ENCODE peak calls at places on chromosomes 4 and X, in five cellular contexts. Q is stomach, Z is OCI-LY7, V is tibial artery, U is ovary. D is an unnamed sample. For H3K36me3 and H3K4me1, the result is how much of the 10 kb centered on the place peaks cover.

GRCh38 chr4:147846318-147847135 is 114.6 kb downstream of the ARHGAP10 start:
- DNase-seq in Q (no peak), Z (no peak), V (no peak), U (no peak), D (no peak)

GRCh38 chr4:127012549-127012948 is 620.2 kb upstream of the INTU start:
- DNase-seq in Q (no peak), Z (no peak), V (no peak), U (no peak), D (no peak)

GRCh38 chr4:119743644-119744043 is 115.0 kb upstream of the PDE5A start:
- DNase-seq in Q (no peak), Z (no peak), V (no peak), U (no peak), D (no peak)

GRCh38 chrX:21948897-21949578 is 8.5 kb downstream of the SMS start:
- DNase-seq in Q (no peak), Z (no peak), V (no peak), U (no peak), D (no peak)

GRCh38 chrX:121103381-121103780 is 56.0 kb downstream of the GLUD2 start:
- DNase-seq in Q (no peak), Z (no peak), V (no peak), U (no peak), D (no peak)

GRCh38 chrX:19799319-19800182 is 87.8 kb downstream of the SH3KBP1 start:
- DNase-seq in Q (no peak), Z (peak), V (peak), U (no peak), D (peak)

GRCh38 chr4:30720021-30720655 is at the start of gene PCDH7:
- DNase-seq in Q (peak), Z (no peak), V (peak), U (peak), D (no peak)

GRCh38 chrX:69142688-69143239 is 22.5 kb downstream of the PJA1 start:
- DNase-seq in Q (no peak), Z (no peak), V (no peak), U (no peak), D (no peak)

GRCh38 chr4:121164291-121164690 is at the start of gene TNIP3:
- DNase-seq in Q (no peak), Z (no peak), V (no peak), U (no peak), D (no peak)

GRCh38 chr4:5165419-5166369 is 114.4 kb downstream of the STK32B start:
- DNase-seq in Q (no peak), Z (no peak), V (no peak), U (no peak), D (no peak)

GRCh38 chr4:182306792-182307507 is 63.7 kb downstream of the TENM3 start:
- DNase-seq in Q (no peak), Z (no peak), V (no peak), U (no peak), D (no peak)

GRCh38 chr4:8641256-8641655 is 48.7 kb downstream of the CPZ start:
- DNase-seq in Q (no peak), Z (no peak), V (no peak), U (no peak), D (no peak)

GRCh38 chr4:93184093-93184492 is 644.5 kb upstream of the ATOH1 start:
- DNase-seq in Q (no peak), Z (no peak), V (no peak), U (no peak), D (no peak)

GRCh38 chr4:21198683-21199082 is 498.4 kb downstream of the PACRGL start:
- DNase-seq in Q (no peak), Z (no peak), V (no peak), U (no peak), D (no peak)

GRCh38 chr4:80740375-80740774 is 290.1 kb upstream of the BMP3 start:
- DNase-seq in Q (no peak), Z (no peak), V (no peak), U (no peak), D (no peak)

GRCh38 chrX:148223361-148223760 is 242.2 kb downstream of the FMR1NB start:
- DNase-seq in Q (no peak), Z (no peak), V (no peak), U (no peak), D (no peak)

GRCh38 chr4:3201718-3202702 is 46.9 kb upstream of the MSANTD1 start:
- DNase-seq in Q (peak), Z (peak), V (no peak), U (no peak), D (peak)

GRCh38 chr4:22670953-22671352 is 21.8 kb upstream of the GBA3 start:
- DNase-seq in Q (no peak), Z (no peak), V (no peak), U (no peak), D (no peak)

GRCh38 chrX:41759817-41760216 is 35.8 kb downstream of the GPR82 start:
- DNase-seq in Q (no peak), Z (peak), V (no peak), U (no peak), D (peak)

GRCh38 chrX:69543572-69543971 is 39.4 kb downstream of the NALF2 start:
- DNase-seq in Q (no peak), Z (no peak), V (no peak), U (no peak), D (no peak)

GRCh38 chr4:28508649-28509048 is 1648.0 kb downstream of the STIM2 start:
- DNase-seq in Q (no peak), Z (no peak), V (no peak), U (no peak), D (no peak)

GRCh38 chr4:17103231-17103630 is 204.8 kb upstream of the LDB2 start:
- DNase-seq in Q (no peak), Z (no peak), V (no peak), U (no peak), D (no peak)

GRCh38 chr4:23382880-23383279 is 507.0 kb downstream of the PPARGC1A start:
- DNase-seq in Q (no peak), Z (no peak), V (no peak), U (no peak), D (no peak)

GRCh38 chrX:69137371-69137881 is 27.8 kb downstream of the PJA1 start:
- DNase-seq in Q (no peak), Z (no peak), V (peak), U (peak), D (no peak)

GRCh38 chr4:2745981-2746806 is 9.9 kb downstream of the TNIP2 start:
- DNase-seq in Q (peak), Z (peak), V (peak), U (no peak), D (peak)

GRCh38 chrX:9890541-9891200 is 76.5 kb upstream of the CLDN34 start:
- DNase-seq in Q (no peak), Z (no peak), V (no peak), U (no peak), D (no peak)

GRCh38 chr4:75963558-75963957 is 22.7 kb upstream of the NAAA start:
- DNase-seq in Q (no peak), Z (no peak), V (no peak), U (no peak), D (no peak)

GRCh38 chr4:83677656-83678055 is 141.7 kb downstream of the GPAT3 start:
- DNase-seq in Q (no peak), Z (no peak), V (no peak), U (no peak), D (no peak)

GRCh38 chrX:124506031-124506430 is 159.7 kb downstream of the SH2D1A start:
- DNase-seq in Q (no peak), Z (no peak), V (no peak), U (no peak), D (no peak)

GRCh38 chrX:18701621-18702361 is 5.7 kb upstream of the PPEF1 start:
- DNase-seq in Q (peak), Z (no peak), V (peak), U (peak), D (no peak)

GRCh38 chr4:98674404-98675173 is 16.2 kb upstream of the TSPAN5 start:
- DNase-seq in Q (no peak), Z (no peak), V (no peak), U (no peak), D (no peak)

GRCh38 chr4:184247421-184247820 is 29.7 kb upstream of the ENPP6 start:
- DNase-seq in Q (no peak), Z (no peak), V (no peak), U (no peak), D (no peak)

GRCh38 chr4:17512973-17513665 is 1.2 kb upstream of the QDPR start:
- DNase-seq in Q (no peak), Z (no peak), V (no peak), U (no peak), D (no peak)

GRCh38 chr4:55437356-55437796 is 41.6 kb downstream of the TMEM165 start:
- DNase-seq in Q (peak), Z (no peak), V (no peak), U (no peak), D (no peak)

GRCh38 chr4:108881190-108881589 is 118.3 kb upstream of the ETNPPL start:
- DNase-seq in Q (no peak), Z (no peak), V (no peak), U (no peak), D (no peak)

GRCh38 chr4:182142146-182143085 is 100.8 kb upstream of the TENM3 start:
- DNase-seq in Q (no peak), Z (no peak), V (no peak), U (no peak), D (no peak)

GRCh38 chrX:107542500-107542899 is 85.8 kb upstream of the PRPS1 start:
- DNase-seq in Q (peak), Z (peak), V (no peak), U (no peak), D (no peak)

GRCh38 chrX:48560681-48561080 is 13.6 kb upstream of the RBM3 start:
- DNase-seq in Q (no peak), Z (no peak), V (no peak), U (no peak), D (no peak)
- H3K27ac ChIP-seq in Q (no peak), Z (no peak), V (no peak), U (no peak), D (no peak)

GRCh38 chr4:118734491-118735205 is 49.5 kb downstream of the METTL14 start:
- DNase-seq in Q (no peak), Z (no peak), V (no peak), U (no peak), D (no peak)
- H3K36me3 ChIP-seq in Q (half or more), Z (half or more), V (under half), U (under half), D (under half)

GRCh38 chr4:1212546-1213335 is 36.2 kb downstream of the CTBP1 start:
- DNase-seq in Q (no peak), Z (no peak), V (no peak), U (peak), D (no peak)
- H3K4me1 ChIP-seq in Q (half or more), Z (under half), V (under half), U (under half), D (under half)

GRCh38 chr4:107622006-107622405 is 98.0 kb downstream of the PAPSS1 start:
- DNase-seq in Q (no peak), Z (no peak), V (no peak), U (no peak), D (no peak)
- H3K27ac ChIP-seq in Q (no peak), Z (no peak), V (no peak), U (no peak), D (no peak)

GRCh38 chr4:88609387-88609786 is 17.1 kb downstream of the HERC3 start:
- DNase-seq in Q (no peak), Z (no peak), V (no peak), U (no peak), D (no peak)

GRCh38 chr4:88613417-88613875 is 21.2 kb downstream of the HERC3 start:
- DNase-seq in Q (no peak), Z (peak), V (no peak), U (no peak), D (peak)

GRCh38 chr4:88610771-88611170 is 18.5 kb downstream of the HERC3 start:
- DNase-seq in Q (no peak), Z (no peak), V (peak), U (peak), D (no peak)

GRCh38 chr4:88616275-88616996 is 24.2 kb downstream of the HERC3 start:
- DNase-seq in Q (no peak), Z (no peak), V (peak), U (no peak), D (no peak)

GRCh38 chr4:88614058-88614457 is 21.8 kb downstream of the HERC3 start:
- DNase-seq in Q (no peak), Z (no peak), V (no peak), U (no peak), D (no peak)
- H3K36me3 ChIP-seq in Q (under half), Z (under half), V (under half), U (under half), D (under half)

GRCh38 chrX:113962338-113962737 is 621.5 kb upstream of the HTR2C start:
- DNase-seq in Q (no peak), Z (peak), V (no peak), U (no peak), D (no peak)
- H3K4me1 ChIP-seq in Q (under half), Z (under half), V (under half), U (under half), D (under half)

DNA sequence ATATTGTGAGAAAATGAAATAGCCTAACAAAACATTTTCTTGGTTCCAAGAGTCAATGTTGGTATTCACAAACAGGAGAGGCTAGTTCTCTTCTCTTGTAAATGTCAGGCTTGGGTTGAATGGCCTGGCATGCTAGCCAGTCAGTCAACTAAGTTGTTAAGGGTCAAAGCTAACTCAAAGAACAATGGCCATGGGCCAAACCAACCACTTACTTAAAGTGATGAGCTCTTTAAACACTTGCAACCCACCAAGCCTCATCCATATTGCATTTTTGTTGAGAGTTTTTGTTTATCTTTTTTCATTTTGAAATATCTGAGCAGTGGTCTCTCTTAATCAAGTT is 394.5 kb downstream of the RAB28 start:
- DNase-seq in Q (no peak), Z (no peak), V (no peak), U (no peak), D (no peak)
- H3K27ac ChIP-seq in Q (no peak), Z (no peak), V (peak), U (no peak), D (no peak)

DNA sequence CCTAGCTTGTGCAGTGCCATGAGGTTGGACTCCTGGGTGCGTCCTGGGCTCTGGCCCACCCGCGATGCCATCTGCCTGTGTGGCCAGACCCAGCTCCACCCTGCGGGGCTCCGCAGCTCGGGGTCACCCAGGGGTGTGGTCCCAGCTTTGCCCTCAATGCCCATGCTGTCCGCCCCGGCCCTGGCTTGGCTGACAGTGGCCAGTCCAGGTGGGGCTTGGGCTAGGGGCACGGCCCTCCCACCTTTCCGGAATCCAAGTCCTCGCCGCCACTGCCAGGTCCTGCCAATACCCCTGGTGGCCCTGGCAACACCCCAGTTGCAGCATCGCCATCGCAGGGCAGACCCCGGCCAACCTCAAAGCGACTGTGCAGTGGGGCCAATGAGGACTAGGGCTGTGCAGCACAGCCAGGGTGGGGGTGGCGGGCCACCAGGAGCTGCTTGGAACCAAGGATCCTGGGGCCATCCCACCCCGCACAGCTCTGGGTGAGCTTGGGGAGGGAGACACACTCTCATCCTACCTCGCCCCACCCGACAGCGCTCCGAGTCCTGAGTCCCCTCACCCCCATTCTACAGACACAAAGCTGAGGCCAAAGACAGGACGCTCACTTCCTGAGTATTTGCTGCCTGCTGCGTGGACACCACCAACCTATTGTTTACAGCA is 80.9 kb downstream of the ZNF718 start:
- DNase-seq in Q (no peak), Z (no peak), V (no peak), U (no peak), D (no peak)
- H3K36me3 ChIP-seq in Q (under half), Z (under half), V (under half), U (under half), D (under half)

D was measured in CD4-positive, CD25-positive, alpha-beta regulatory T cell.